ENCODE peak calls at places on chromosomes 2 and 18, in six cellular contexts. One of them, this sample, is unnamed.

GRCh38 chr18:41938445-41938844 is 16.6 kb upstream of the PIK3C3 start:
- DNase-seq in sigmoid colon: no peak
- DNase-seq in fibroblast of villous mesenchyme: peak
- DNase-seq in PC-9: no peak
- DNase-seq in body of pancreas: no peak
- DNase-seq in Caco-2: no peak
- DNase-seq in this sample: no peak

GRCh38 chr2:23484163-23484740 is 99.3 kb downstream of the KLHL29 start:
- DNase-seq in Caco-2: no peak
- DNase-seq in fibroblast of villous mesenchyme: no peak
- DNase-seq in sigmoid colon: no peak
- DNase-seq in body of pancreas: no peak
- DNase-seq in PC-9: no peak
- DNase-seq in this sample: no peak

GRCh38 chr2:237885931-237886701 is 26.7 kb downstream of the RAMP1 start:
- DNase-seq in PC-9: no peak
- DNase-seq in Caco-2: no peak
- DNase-seq in body of pancreas: no peak
- DNase-seq in sigmoid colon: peak
- DNase-seq in fibroblast of villous mesenchyme: peak
- DNase-seq in this sample: no peak

GRCh38 chr2:169031202-169031601 is at the start of gene ABCB11:
- DNase-seq in sigmoid colon: no peak
- DNase-seq in fibroblast of villous mesenchyme: no peak
- DNase-seq in Caco-2: no peak
- DNase-seq in body of pancreas: no peak
- DNase-seq in PC-9: no peak
- DNase-seq in this sample: no peak

GRCh38 chr2:206163251-206163880 is 3.7 kb downstream of the EEF1B2 start:
- DNase-seq in Caco-2: no peak
- DNase-seq in PC-9: no peak
- DNase-seq in fibroblast of villous mesenchyme: no peak
- DNase-seq in body of pancreas: no peak
- DNase-seq in sigmoid colon: no peak
- DNase-seq in this sample: no peak

GRCh38 chr2:16034975-16035746 is 94.8 kb downstream of the MYCN start:
- DNase-seq in sigmoid colon: no peak
- DNase-seq in fibroblast of villous mesenchyme: no peak
- DNase-seq in body of pancreas: no peak
- DNase-seq in Caco-2: no peak
- DNase-seq in PC-9: no peak
- DNase-seq in this sample: no peak

GRCh38 chr18:11906926-11907874 is 917 bp downstream of the MPPE1 start:
- DNase-seq in body of pancreas: no peak
- DNase-seq in fibroblast of villous mesenchyme: no peak
- DNase-seq in PC-9: no peak
- DNase-seq in sigmoid colon: no peak
- DNase-seq in Caco-2: no peak
- DNase-seq in this sample: no peak

GRCh38 chr2:29589440-29590103 is 331.8 kb downstream of the ALK start:
- DNase-seq in sigmoid colon: no peak
- DNase-seq in Caco-2: no peak
- DNase-seq in fibroblast of villous mesenchyme: no peak
- DNase-seq in body of pancreas: no peak
- DNase-seq in PC-9: no peak
- DNase-seq in this sample: no peak

GRCh38 chr2:221486106-221486505 is 86.0 kb downstream of the EPHA4 start:
- DNase-seq in sigmoid colon: no peak
- DNase-seq in Caco-2: no peak
- DNase-seq in body of pancreas: no peak
- DNase-seq in fibroblast of villous mesenchyme: no peak
- DNase-seq in PC-9: no peak
- DNase-seq in this sample: no peak

GRCh38 chr2:65204461-65205230 is 23.0 kb upstream of the ACTR2 start:
- DNase-seq in body of pancreas: no peak
- DNase-seq in fibroblast of villous mesenchyme: peak
- DNase-seq in Caco-2: no peak
- DNase-seq in sigmoid colon: no peak
- DNase-seq in PC-9: no peak
- DNase-seq in this sample: no peak

GRCh38 chr2:236873666-236874065 is 212.0 kb upstream of the COPS8 start:
- DNase-seq in PC-9: no peak
- DNase-seq in Caco-2: no peak
- DNase-seq in sigmoid colon: no peak
- DNase-seq in body of pancreas: no peak
- DNase-seq in fibroblast of villous mesenchyme: no peak
- DNase-seq in this sample: no peak

GRCh38 chr2:46942143-46942526 is 26.5 kb upstream of the MCFD2 start:
- DNase-seq in sigmoid colon: no peak
- DNase-seq in Caco-2: no peak
- DNase-seq in body of pancreas: peak
- DNase-seq in fibroblast of villous mesenchyme: peak
- DNase-seq in PC-9: peak
- DNase-seq in this sample: peak

GRCh38 chr2:143717532-143718168 is 588.4 kb downstream of the ARHGAP15 start:
- DNase-seq in sigmoid colon: no peak
- DNase-seq in PC-9: no peak
- DNase-seq in Caco-2: no peak
- DNase-seq in fibroblast of villous mesenchyme: peak
- DNase-seq in body of pancreas: no peak
- DNase-seq in this sample: no peak

GRCh38 chr18:48834421-48835011 is 116.2 kb downstream of the SMAD7 start:
- DNase-seq in body of pancreas: peak
- DNase-seq in Caco-2: no peak
- DNase-seq in PC-9: peak
- DNase-seq in fibroblast of villous mesenchyme: peak
- DNase-seq in sigmoid colon: peak
- DNase-seq in this sample: peak

GRCh38 chr2:55419236-55419513 is 481 bp downstream of the CCDC88A start:
- DNase-seq in fibroblast of villous mesenchyme: peak
- DNase-seq in Caco-2: peak
- DNase-seq in body of pancreas: no peak
- DNase-seq in sigmoid colon: no peak
- DNase-seq in PC-9: no peak
- DNase-seq in this sample: no peak

GRCh38 chr2:119367472-119368099 is 809 bp downstream of the DBI start:
- DNase-seq in PC-9: no peak
- DNase-seq in sigmoid colon: peak
- DNase-seq in Caco-2: peak
- DNase-seq in fibroblast of villous mesenchyme: peak
- DNase-seq in body of pancreas: peak
- DNase-seq in this sample: peak

GRCh38 chr2:206482123-206482522 is 38.8 kb downstream of the ADAM23 start:
- DNase-seq in body of pancreas: no peak
- DNase-seq in PC-9: no peak
- DNase-seq in Caco-2: no peak
- DNase-seq in sigmoid colon: no peak
- DNase-seq in fibroblast of villous mesenchyme: no peak
- DNase-seq in this sample: no peak

GRCh38 chr2:208077286-208077685 is 47.0 kb downstream of the CRYGD start:
- DNase-seq in sigmoid colon: no peak
- DNase-seq in PC-9: no peak
- DNase-seq in body of pancreas: no peak
- DNase-seq in Caco-2: no peak
- DNase-seq in fibroblast of villous mesenchyme: peak
- DNase-seq in this sample: no peak

GRCh38 chr2:233056961-233057605 is 3.1 kb upstream of the INPP5D start:
- DNase-seq in body of pancreas: no peak
- DNase-seq in fibroblast of villous mesenchyme: no peak
- DNase-seq in sigmoid colon: peak
- DNase-seq in PC-9: no peak
- DNase-seq in Caco-2: no peak
- DNase-seq in this sample: no peak

GRCh38 chr2:39264733-39265132 is 21.0 kb upstream of the CDKL4 start:
- DNase-seq in PC-9: no peak
- DNase-seq in fibroblast of villous mesenchyme: no peak
- DNase-seq in Caco-2: no peak
- DNase-seq in body of pancreas: no peak
- DNase-seq in sigmoid colon: no peak
- DNase-seq in this sample: no peak

GRCh38 chr2:11131166-11131920 is 23.9 kb upstream of the SLC66A3 start:
- DNase-seq in body of pancreas: no peak
- DNase-seq in fibroblast of villous mesenchyme: no peak
- DNase-seq in Caco-2: no peak
- DNase-seq in sigmoid colon: peak
- DNase-seq in PC-9: no peak
- DNase-seq in this sample: no peak
- TF ChIP-seq CTCF in body of pancreas: no peak
- TF ChIP-seq CTCF in fibroblast of villous mesenchyme: no peak
- TF ChIP-seq CTCF in Caco-2: no peak
- TF ChIP-seq CTCF in sigmoid colon: no peak
- TF ChIP-seq CTCF in PC-9: no peak
- TF ChIP-seq CTCF in this sample: no peak

GRCh38 chr2:74572178-74572925 is 17.8 kb downstream of the DOK1 start:
- DNase-seq in fibroblast of villous mesenchyme: no peak
- DNase-seq in Caco-2: no peak
- DNase-seq in sigmoid colon: no peak
- DNase-seq in PC-9: peak
- DNase-seq in body of pancreas: no peak
- DNase-seq in this sample: no peak
- TF ChIP-seq CTCF in fibroblast of villous mesenchyme: no peak
- TF ChIP-seq CTCF in Caco-2: peak
- TF ChIP-seq CTCF in sigmoid colon: no peak
- TF ChIP-seq CTCF in PC-9: no peak
- TF ChIP-seq CTCF in body of pancreas: no peak
- TF ChIP-seq CTCF in this sample: no peak

GRCh38 chr2:177592945-177593344 is 200.4 kb downstream of the AGPS start:
- DNase-seq in PC-9: no peak
- DNase-seq in body of pancreas: no peak
- DNase-seq in fibroblast of villous mesenchyme: no peak
- DNase-seq in sigmoid colon: no peak
- DNase-seq in Caco-2: no peak
- DNase-seq in this sample: no peak
- TF ChIP-seq CTCF in PC-9: no peak
- TF ChIP-seq CTCF in body of pancreas: no peak
- TF ChIP-seq CTCF in fibroblast of villous mesenchyme: no peak
- TF ChIP-seq CTCF in sigmoid colon: no peak
- TF ChIP-seq CTCF in Caco-2: no peak
- TF ChIP-seq CTCF in this sample: no peak

GRCh38 chr2:71609958-71610357 is 156.6 kb downstream of the DYSF start:
- DNase-seq in Caco-2: no peak
- DNase-seq in body of pancreas: no peak
- DNase-seq in sigmoid colon: peak
- DNase-seq in PC-9: peak
- DNase-seq in fibroblast of villous mesenchyme: peak
- DNase-seq in this sample: no peak
- TF ChIP-seq CTCF in Caco-2: peak
- TF ChIP-seq CTCF in body of pancreas: peak
- TF ChIP-seq CTCF in sigmoid colon: no peak
- TF ChIP-seq CTCF in PC-9: peak
- TF ChIP-seq CTCF in fibroblast of villous mesenchyme: peak
- TF ChIP-seq CTCF in this sample: no peak

GRCh38 chr2:195573314-195573713 is 83.7 kb upstream of the SLC39A10 start:
- DNase-seq in Caco-2: no peak
- DNase-seq in body of pancreas: no peak
- DNase-seq in fibroblast of villous mesenchyme: no peak
- DNase-seq in PC-9: no peak
- DNase-seq in sigmoid colon: no peak
- DNase-seq in this sample: no peak

GRCh38 chr2:195572894-195573293 is 84.1 kb upstream of the SLC39A10 start:
- DNase-seq in fibroblast of villous mesenchyme: no peak
- DNase-seq in body of pancreas: no peak
- DNase-seq in sigmoid colon: no peak
- DNase-seq in Caco-2: no peak
- DNase-seq in PC-9: no peak
- DNase-seq in this sample: no peak

GRCh38 chr2:195575021-195575420 is 82.0 kb upstream of the SLC39A10 start:
- DNase-seq in Caco-2: no peak
- DNase-seq in fibroblast of villous mesenchyme: peak
- DNase-seq in body of pancreas: no peak
- DNase-seq in sigmoid colon: no peak
- DNase-seq in PC-9: no peak
- DNase-seq in this sample: no peak

GRCh38 chr2:195574305-195574704 is 82.7 kb upstream of the SLC39A10 start:
- DNase-seq in PC-9: no peak
- DNase-seq in Caco-2: no peak
- DNase-seq in body of pancreas: no peak
- DNase-seq in sigmoid colon: no peak
- DNase-seq in fibroblast of villous mesenchyme: no peak
- DNase-seq in this sample: no peak

GRCh38 chr2:195575879-195576391 is 81.1 kb upstream of the SLC39A10 start:
- DNase-seq in sigmoid colon: no peak
- DNase-seq in body of pancreas: no peak
- DNase-seq in fibroblast of villous mesenchyme: peak
- DNase-seq in PC-9: peak
- DNase-seq in Caco-2: no peak
- DNase-seq in this sample: no peak
- TF ChIP-seq CTCF in sigmoid colon: no peak
- TF ChIP-seq CTCF in body of pancreas: no peak
- TF ChIP-seq CTCF in fibroblast of villous mesenchyme: no peak
- TF ChIP-seq CTCF in PC-9: no peak
- TF ChIP-seq CTCF in Caco-2: peak
- TF ChIP-seq CTCF in this sample: peak

DNA sequence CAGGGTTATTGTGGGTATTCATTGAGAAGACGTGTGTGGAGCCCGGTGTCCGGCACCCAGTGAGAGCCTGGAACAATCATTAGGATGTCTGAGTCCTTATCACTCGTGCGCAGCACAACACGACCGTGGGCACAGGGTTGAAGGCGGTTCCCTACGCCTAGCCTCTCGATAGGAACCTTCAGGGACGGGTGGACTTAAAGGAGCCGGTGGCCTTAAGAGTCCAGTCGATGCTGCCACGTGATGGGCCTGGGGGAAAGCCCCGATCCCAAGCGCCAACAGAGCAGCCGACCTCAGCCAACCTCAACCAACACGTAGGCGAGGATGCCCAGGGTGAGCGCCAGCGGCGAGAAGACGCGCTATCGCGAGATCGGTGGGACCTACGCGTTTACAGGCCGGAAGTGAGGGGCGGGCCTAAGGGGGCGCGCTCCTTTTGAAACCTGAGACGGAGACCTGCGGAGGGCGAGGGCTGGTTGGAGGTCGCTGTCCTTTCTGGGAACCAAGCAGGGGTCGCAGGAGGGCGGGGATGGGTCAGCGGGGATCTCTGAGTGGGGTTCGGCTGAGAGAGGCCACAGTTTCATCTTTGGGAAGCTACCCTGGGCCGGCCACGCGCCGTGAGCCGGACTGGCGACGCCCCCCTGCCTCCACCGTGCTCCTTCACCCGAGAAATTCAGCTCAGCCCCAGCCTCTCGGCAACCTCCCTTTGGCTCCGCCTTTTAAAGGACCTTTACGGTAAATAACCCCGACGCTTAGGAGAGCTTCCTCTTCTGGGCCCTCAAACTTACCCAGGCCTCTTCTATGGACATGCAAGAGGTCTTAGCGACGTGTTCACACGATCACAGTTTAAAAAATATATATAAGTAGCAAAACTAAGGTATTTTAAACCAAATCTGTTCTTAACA is 28.3 kb downstream of the WNT10A start:
- DNase-seq in fibroblast of villous mesenchyme: peak
- DNase-seq in Caco-2: peak
- DNase-seq in body of pancreas: peak
- DNase-seq in sigmoid colon: peak
- DNase-seq in PC-9: peak
- DNase-seq in this sample: peak
- TF ChIP-seq CTCF in fibroblast of villous mesenchyme: no peak
- TF ChIP-seq CTCF in Caco-2: no peak
- TF ChIP-seq CTCF in body of pancreas: no peak
- TF ChIP-seq CTCF in sigmoid colon: no peak
- TF ChIP-seq CTCF in PC-9: no peak
- TF ChIP-seq CTCF in this sample: no peak

This sample was measured in natural killer cell.